ENCODE peak calls at places on chromosomes 6 and 20, in four cellular contexts. H is HepG2, S is GM12878, E is WTC11. G is an unnamed sample.

GRCh38 chr6:31293343-31293742 is 21.5 kb upstream of the HLA-C start:
- DNase-seq in E (no peak), S (no peak), H (peak), G (no peak)

GRCh38 chr20:24948939-24949679 is at the start of gene CST7:
- DNase-seq in H (no peak), S (peak), E (no peak), G (no peak)

GRCh38 chr6:158042245-158042798 is 60.7 kb downstream of the SYNJ2 start:
- DNase-seq in H (peak), E (no peak), S (no peak), G (peak)

GRCh38 chr6:27766405-27766804 is 145.8 kb downstream of the OR2B2 start:
- DNase-seq in H (no peak), S (no peak), E (no peak), G (peak)

GRCh38 chr20:45105317-45105716 is 4.4 kb upstream of the KCNS1 start:
- DNase-seq in S (no peak), H (no peak), E (no peak), G (peak)

GRCh38 chr20:64188682-64189529 is 24.7 kb downstream of the MYT1 start:
- DNase-seq in H (peak), S (no peak), E (peak), G (no peak)

GRCh38 chr6:163707385-163708355 is 293.2 kb downstream of the QKI start:
- DNase-seq in E (no peak), H (no peak), S (no peak), G (peak)

GRCh38 chr6:98904096-98904495 is 43.6 kb downstream of the FBXL4 start:
- DNase-seq in H (no peak), S (no peak), E (no peak), G (no peak)

GRCh38 chr6:19415605-19416326 is 421.4 kb upstream of the ID4 start:
- DNase-seq in H (no peak), E (no peak), S (no peak), G (no peak)

GRCh38 chr20:19860742-19861141 is 102.7 kb downstream of the RIN2 start:
- DNase-seq in H (no peak), S (peak), E (no peak), G (no peak)

GRCh38 chr20:63448050-63448449 is 24.4 kb downstream of the KCNQ2 start:
- DNase-seq in H (no peak), S (no peak), E (no peak), G (no peak)

GRCh38 chr6:127190552-127190951 is 72.1 kb downstream of the RSPO3 start:
- DNase-seq in S (no peak), H (no peak), E (no peak), G (no peak)

GRCh38 chr20:3721912-3722311 is 9.5 kb upstream of the SIGLEC1 start:
- DNase-seq in E (no peak), S (no peak), H (no peak), G (no peak)
- TF ChIP-seq CBFB in E (no peak), S (no peak), H (no peak), G (no peak)

GRCh38 chr20:1777476-1777820 is 117.8 kb upstream of the SIRPA start:
- DNase-seq in S (no peak), H (no peak), E (no peak), G (no peak)

GRCh38 chr20:1776608-1777475 is 118.4 kb upstream of the SIRPA start:
- DNase-seq in S (peak), E (peak), H (peak), G (peak)

GRCh38 chr20:1774479-1774878 is 116.9 kb upstream of the SIRPG start:
- DNase-seq in H (no peak), S (no peak), E (no peak), G (no peak)

GRCh38 chr20:1773816-1774215 is 116.2 kb upstream of the SIRPG start:
- DNase-seq in E (no peak), H (no peak), S (no peak), G (no peak)

DNA sequence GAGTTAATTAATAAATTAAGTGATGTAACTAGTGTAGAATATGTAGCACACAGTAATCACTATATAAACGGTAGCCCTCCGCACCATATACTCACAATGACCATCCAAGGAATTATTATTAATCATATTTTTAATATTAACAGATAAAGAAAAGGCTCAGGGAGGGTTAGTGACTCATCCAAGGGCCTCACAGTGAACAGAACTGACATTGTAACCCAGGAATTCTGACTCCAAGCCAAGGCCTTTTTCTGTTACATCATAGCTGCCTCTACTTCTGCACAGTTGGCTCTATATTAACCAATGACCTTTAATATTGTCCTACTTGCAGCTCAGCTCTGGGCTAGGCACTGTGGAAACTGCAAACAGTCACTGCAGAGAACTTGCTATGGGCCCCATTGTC is 117.5 kb upstream of the SIRPG start:
- DNase-seq in S (no peak), H (no peak), E (no peak), G (no peak)
- TF ChIP-seq CBFB in S (no peak), H (no peak), E (no peak), G (no peak)

DNA sequence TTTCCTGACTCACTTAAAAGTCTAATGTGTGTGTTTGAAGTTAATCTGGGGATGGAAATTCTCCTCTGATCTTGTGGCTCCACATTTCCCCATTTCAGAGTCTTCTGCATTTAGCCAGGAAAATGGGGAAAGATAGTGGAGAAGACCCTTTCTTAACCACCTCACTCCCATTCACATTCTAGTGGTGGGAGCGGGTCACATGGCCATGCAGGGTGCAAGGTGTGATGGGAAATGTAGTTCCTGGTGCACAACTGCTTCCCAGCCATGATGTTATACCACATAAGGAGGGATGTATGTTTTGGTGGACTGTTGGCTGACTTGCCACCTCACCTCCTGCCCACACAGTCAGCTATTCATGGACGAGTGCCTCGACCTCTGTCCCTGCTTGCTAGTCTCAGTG is 61.8 kb downstream of the BANF2 start:
- DNase-seq in H (no peak), S (no peak), E (no peak), G (no peak)
- TF ChIP-seq CBFB in H (no peak), S (no peak), E (no peak), G (no peak)

DNA sequence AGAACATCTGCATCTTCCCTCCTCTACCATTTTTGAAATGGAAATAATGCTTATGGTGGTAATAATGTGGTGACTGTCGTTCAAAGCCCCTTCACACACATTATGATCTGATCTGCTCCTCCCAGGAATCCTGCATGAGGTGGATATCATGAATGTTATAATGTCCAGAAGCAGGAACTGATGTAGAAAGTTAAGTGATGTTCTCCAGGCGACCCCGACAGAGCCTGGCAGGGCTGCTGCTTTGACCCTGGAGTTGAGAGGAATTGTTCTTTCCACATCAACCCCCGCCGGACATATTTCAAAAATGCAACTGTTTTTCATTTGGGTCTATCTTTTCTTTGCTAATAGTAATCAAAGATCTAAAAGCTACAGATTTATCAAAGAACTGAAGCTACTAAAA is 131.6 kb downstream of the GMPR start:
- DNase-seq in H (no peak), E (no peak), S (no peak), G (no peak)
- TF ChIP-seq CBFB in H (no peak), E (no peak), S (no peak), G (no peak)

DNA sequence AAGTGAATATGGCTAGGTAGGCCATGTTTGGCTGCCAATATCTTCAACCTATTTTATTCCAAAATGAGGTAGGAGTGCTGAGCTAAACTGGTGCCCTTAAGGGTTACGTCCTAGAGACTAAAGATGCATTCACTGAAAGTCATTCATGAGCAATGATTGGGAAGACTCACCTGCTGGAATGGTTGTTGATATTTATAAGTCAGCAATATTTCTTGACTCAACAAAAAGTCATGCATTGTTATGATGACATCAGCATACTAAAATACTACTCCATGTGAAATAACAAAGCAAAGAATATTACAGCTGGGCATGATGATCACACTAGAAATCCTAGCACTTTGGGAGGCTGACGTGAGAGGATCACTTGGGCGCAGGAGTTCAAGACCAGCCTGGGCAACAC is 17.6 kb upstream of the NUP153 start:
- DNase-seq in E (no peak), H (no peak), S (no peak), G (no peak)
- TF ChIP-seq CBFB in E (no peak), H (no peak), S (no peak), G (no peak)

GRCh38 chr6:4941782-4942672 is 61.8 kb downstream of the RPP40 start:
- DNase-seq in H (peak), E (no peak), S (peak), G (peak)
- TF ChIP-seq CBFB in H (no peak), E (no peak), S (no peak), G (no peak)

GRCh38 chr6:105487040-105487787 is 84.3 kb upstream of the PREP start:
- DNase-seq in E (no peak), S (no peak), H (no peak), G (no peak)

GRCh38 chr6:105485456-105485855 is 82.6 kb upstream of the PREP start:
- DNase-seq in H (no peak), S (no peak), E (no peak), G (no peak)

GRCh38 chr6:105488521-105489212 is 85.8 kb upstream of the PREP start:
- DNase-seq in H (no peak), S (no peak), E (no peak), G (no peak)

GRCh38 chr6:105492706-105493673 is 90.1 kb upstream of the PREP start:
- DNase-seq in E (no peak), S (no peak), H (no peak), G (no peak)

DNA sequence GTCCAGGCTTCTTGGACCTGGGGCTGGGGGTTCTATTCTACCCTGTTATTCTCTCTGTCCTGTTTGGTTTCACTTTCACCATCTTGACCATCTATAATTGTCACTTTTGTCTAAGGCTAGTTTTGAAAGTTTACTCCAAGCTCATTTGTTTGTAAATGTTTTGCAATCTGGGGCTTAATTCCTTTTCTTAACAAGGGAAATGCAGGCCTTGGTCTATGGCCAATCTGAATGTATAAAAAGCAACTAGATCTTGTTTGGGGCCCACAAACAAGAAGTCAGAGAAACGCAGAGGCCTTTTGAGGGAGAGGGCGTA is 86.3 kb upstream of the PREP start:
- DNase-seq in S (no peak), H (no peak), E (no peak), G (no peak)
- TF ChIP-seq CBFB in S (no peak), H (no peak), E (no peak), G (no peak)

DNA sequence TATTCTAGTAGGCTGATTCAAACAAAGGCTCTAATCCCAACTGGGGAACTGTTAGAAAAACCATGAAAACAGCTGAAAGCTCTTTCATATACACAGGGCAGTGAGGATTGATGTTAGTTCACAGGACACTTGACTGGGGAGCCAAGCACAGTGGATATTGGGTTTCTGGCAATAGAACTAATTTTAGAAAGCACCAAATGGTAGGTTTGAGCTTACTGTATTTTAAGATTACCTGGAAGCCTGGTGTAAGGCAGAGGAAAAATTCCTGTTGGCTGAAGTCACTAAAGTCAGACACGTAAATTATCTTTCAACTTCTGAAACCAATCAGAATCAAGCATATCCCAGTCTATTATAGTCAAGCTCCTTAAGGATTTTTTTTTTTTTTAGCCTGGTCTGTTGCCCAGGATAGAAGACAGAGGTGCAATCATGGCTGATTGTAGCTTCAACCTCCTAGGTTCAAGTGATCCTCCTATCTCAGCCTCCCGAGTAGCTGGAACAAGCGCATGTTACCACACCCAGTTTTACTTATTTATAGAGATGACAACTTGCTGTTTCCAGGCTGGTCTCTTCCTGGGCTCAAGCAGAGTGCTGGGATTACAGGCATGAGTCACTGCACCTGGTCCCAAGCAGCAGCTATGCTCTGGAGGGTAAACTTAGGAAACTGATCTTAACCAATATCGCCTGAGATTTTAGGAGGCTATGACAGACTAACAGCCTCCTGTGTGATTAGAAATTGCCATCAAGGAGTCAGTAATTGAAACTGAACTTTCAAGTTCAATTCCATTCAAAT is 32.5 kb upstream of the SYNCRIP start:
- DNase-seq in S (no peak), E (no peak), H (no peak), G (no peak)
- TF ChIP-seq CBFB in S (no peak), E (no peak), H (no peak), G (no peak)

GRCh38 chr6:112802154-112802553 is 455.0 kb downstream of the RFPL4B start:
- DNase-seq in H (no peak), E (no peak), S (no peak), G (no peak)
- TF ChIP-seq CBFB in H (no peak), E (no peak), S (no peak), G (no peak)

G was measured in K562.